ENCODE peak calls at places on chromosomes 13 and 19, in four cellular contexts. O is A549, C is K562, Z is IMR-90. D is an unnamed sample.

GRCh38 chr13:108115739-108116138 is 99.6 kb downstream of the LIG4 start:
- DNase-seq in C (no peak), O (no peak), Z (no peak), D (no peak)

GRCh38 chr13:51148952-51149573 is 38.0 kb upstream of the C13orf42 start:
- DNase-seq in C (peak; percentile 9), O (no peak), Z (peak; percentile 45), D (no peak)

GRCh38 chr19:45947926-45948325 is 25.7 kb downstream of the NOVA2 start:
- DNase-seq in O (no peak), Z (peak; percentile 36), C (no peak), D (no peak)

GRCh38 chr13:41765813-41766212 is 195.1 kb downstream of the VWA8 start:
- DNase-seq in C (peak; percentile 40), O (no peak), Z (no peak), D (no peak)

GRCh38 chr19:44777715-44778347 is at the start of gene CBLC:
- DNase-seq in Z (no peak), C (peak; percentile 30), O (no peak), D (peak; percentile 68)

GRCh38 chr13:94382520-94382919 is 97.0 kb downstream of the DCT start:
- DNase-seq in Z (no peak), O (no peak), C (no peak), D (no peak)

GRCh38 chr13:67574320-67575233 is 344.4 kb upstream of the PCDH9 start:
- DNase-seq in Z (peak; percentile 54), O (no peak), C (no peak), D (no peak)

GRCh38 chr13:63124863-63125262 is 1709.2 kb upstream of the PCDH20 start:
- DNase-seq in Z (peak; percentile 60), O (no peak), C (no peak), D (peak; percentile 5)

GRCh38 chr19:44055870-44056269 is 4.0 kb downstream of the ZNF223 start:
- DNase-seq in Z (no peak), O (no peak), C (peak; percentile 7), D (no peak)

GRCh38 chr19:35461050-35461449 is 13.0 kb downstream of the FFAR2 start:
- DNase-seq in Z (no peak), O (no peak), C (no peak), D (no peak)

GRCh38 chr19:19745496-19746285 is 12.8 kb upstream of the ZNF14 start:
- DNase-seq in Z (no peak), C (no peak), O (no peak), D (no peak)

GRCh38 chr13:73079359-73079758 is 20.6 kb downstream of the KLF5 start:
- DNase-seq in Z (no peak), O (no peak), C (no peak), D (no peak)

GRCh38 chr13:52454459-52454824 is 836 bp upstream of the CKAP2 start:
- DNase-seq in C (peak; percentile 39), O (no peak), Z (peak; percentile 8), D (no peak)

GRCh38 chr13:50448535-50448981 is 394.9 kb downstream of the DLEU7 start:
- DNase-seq in Z (no peak), C (no peak), O (no peak), D (no peak)

GRCh38 chr19:23070353-23070781 is 46.5 kb upstream of the ZNF730 start:
- DNase-seq in C (peak; percentile 35), Z (peak; percentile 15), O (no peak), D (no peak)

GRCh38 chr19:13208131-13208963 is 58.1 kb downstream of the IER2 start:
- DNase-seq in Z (peak; percentile 76), O (no peak), C (no peak), D (no peak)

GRCh38 chr19:11355160-11356073 is at the start of gene PLPPR2:
- DNase-seq in Z (peak; percentile 81), C (peak; percentile 94), O (peak; percentile 56), D (peak; percentile 68)

GRCh38 chr13:21537105-21537504 is 66.9 kb downstream of the MICU2 start:
- DNase-seq in Z (peak; percentile 11), C (peak; percentile 21), O (no peak), D (no peak)

GRCh38 chr19:19493841-19494546 is 21.4 kb downstream of the TSSK6 start:
- DNase-seq in C (no peak), Z (no peak), O (no peak), D (no peak)

GRCh38 chr19:52296400-52296772 is 583 bp upstream of the ZNF480 start:
- DNase-seq in O (no peak), C (no peak), Z (no peak), D (peak; percentile 6)

GRCh38 chr13:26465514-26465913 is 92.0 kb upstream of the WASF3 start:
- DNase-seq in Z (no peak), O (no peak), C (no peak), D (no peak)

GRCh38 chr13:34419025-34419424 is 523.0 kb upstream of the NBEA start:
- DNase-seq in C (no peak), Z (no peak), O (no peak), D (no peak)

GRCh38 chr19:27772059-27772458 is 1440.9 kb downstream of the UQCRFS1 start:
- DNase-seq in Z (no peak), C (no peak), O (no peak), D (no peak)

DNA sequence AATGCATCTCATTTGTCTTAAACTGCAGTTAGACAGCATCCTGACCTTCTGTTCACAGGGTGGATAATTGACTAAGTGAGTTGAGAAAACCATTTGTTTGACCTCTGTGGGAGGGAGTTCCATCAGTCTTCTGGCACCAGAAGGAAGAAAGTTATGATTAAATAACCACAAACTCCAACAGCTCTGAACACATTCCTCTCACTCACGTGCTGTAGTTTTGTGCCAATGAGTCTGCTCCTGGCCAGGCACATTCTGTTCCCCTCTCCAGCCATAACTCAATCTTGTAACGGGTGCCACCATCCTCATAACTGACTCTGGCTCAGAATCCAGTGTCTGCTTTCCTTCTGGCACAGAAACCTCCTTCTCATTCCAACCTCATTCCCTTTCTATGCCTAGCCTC is 817.1 kb downstream of the SLITRK1 start:
- DNase-seq in Z (peak; percentile 63), O (no peak), C (no peak), D (no peak)
- TF ChIP-seq RFX5 in Z (no peak), O (no peak), C (no peak), D (no peak)

GRCh38 chr19:29530549-29531457 is 5.0 kb downstream of the VSTM2B start:
- DNase-seq in Z (no peak), C (no peak), O (no peak), D (no peak)
- TF ChIP-seq RFX5 in Z (no peak), C (no peak), O (no peak), D (no peak)

DNA sequence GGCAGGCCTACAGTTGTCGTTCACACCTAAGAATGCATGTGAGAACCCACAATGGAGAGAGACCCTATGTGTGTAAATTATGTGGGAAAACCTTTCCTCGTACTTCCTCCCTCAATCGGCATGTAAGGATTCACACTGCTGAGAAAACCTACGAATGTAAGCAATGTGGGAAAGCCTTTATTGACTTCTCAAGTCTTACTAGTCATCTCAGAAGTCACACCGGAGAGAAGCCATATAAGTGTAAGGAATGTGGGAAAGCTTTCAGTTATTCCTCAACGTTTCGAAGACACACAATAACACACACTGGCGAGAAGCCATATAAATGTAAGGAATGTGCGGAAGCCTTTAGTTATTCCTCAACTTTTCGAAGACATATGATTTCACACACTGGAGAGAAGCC is 11.3 kb downstream of the ZNF555 start:
- DNase-seq in O (no peak), Z (no peak), C (no peak), D (no peak)
- TF ChIP-seq RFX5 in O (no peak), Z (no peak), C (no peak), D (no peak)

GRCh38 chr19:4380254-4380727 is 20.1 kb downstream of the SH3GL1 start:
- DNase-seq in Z (no peak), C (no peak), O (no peak), D (no peak)
- TF ChIP-seq RFX5 in Z (no peak), C (no peak), O (no peak), D (no peak)

GRCh38 chr13:45564108-45564507 is 51.4 kb downstream of the ERICH6B start:
- DNase-seq in O (no peak), C (no peak), Z (peak; percentile 81), D (peak; percentile 22)
- TF ChIP-seq RFX5 in O (no peak), C (no peak), Z (no peak), D (no peak)

DNA sequence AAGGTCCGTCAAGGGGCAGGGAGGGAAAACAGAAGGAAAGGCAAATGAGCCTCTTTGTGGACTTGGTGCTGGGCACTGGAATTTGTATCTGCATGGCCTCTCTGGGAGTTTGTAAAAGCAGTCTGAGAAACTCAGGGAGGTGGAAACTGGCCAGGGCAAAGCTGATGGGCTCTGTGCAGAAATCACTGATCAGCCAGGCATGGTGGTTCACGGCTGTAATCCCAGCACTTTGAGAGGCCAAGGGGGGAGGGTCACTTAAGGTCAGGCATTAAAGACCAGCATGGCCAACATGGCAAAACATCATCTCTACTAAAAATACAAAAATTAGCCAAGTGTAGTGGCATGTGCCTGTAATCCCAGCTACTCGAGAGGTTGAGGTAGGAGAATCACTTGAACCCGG is 369.9 kb upstream of the ZNF507 start:
- DNase-seq in O (no peak), Z (no peak), C (no peak), D (no peak)
- TF ChIP-seq RFX5 in O (no peak), Z (no peak), C (no peak), D (no peak)

D was measured in HepG2.